ENCODE peak calls at places on chromosome 9, in five cellular contexts. P is astrocyte, D is neural progenitor cell, B is GM23338, R is IMR-90. E is an unnamed sample.

GRCh38 chr9:91361294-91362201 is at the start of gene AUH:
- DNase-seq in P (peak), D (peak), B (peak), R (peak), E (peak)

GRCh38 chr9:35335164-35335563 is 154.7 kb upstream of the RUSC2 start:
- DNase-seq in P (peak), D (no peak), B (no peak), R (peak), E (no peak)

GRCh38 chr9:17580119-17580518 is 1.3 kb downstream of the SH3GL2 start:
- DNase-seq in P (no peak), D (no peak), B (no peak), R (no peak), E (no peak)

GRCh38 chr9:109557481-109557880 is 59.4 kb upstream of the PTPN3 start:
- DNase-seq in P (no peak), D (peak), B (no peak), R (no peak), E (no peak)

GRCh38 chr9:83622433-83622813 is 520 bp upstream of the IDNK start:
- DNase-seq in P (no peak), D (no peak), B (peak), R (no peak), E (no peak)

GRCh38 chr9:123426406-123426805 is 70.4 kb downstream of the CRB2 start:
- DNase-seq in P (no peak), D (no peak), B (no peak), R (no peak), E (no peak)

GRCh38 chr9:91211414-91211813 is 150.3 kb downstream of the AUH start:
- DNase-seq in P (no peak), D (no peak), B (no peak), R (no peak), E (no peak)

GRCh38 chr9:90100014-90100413 is 495.2 kb downstream of the GADD45G start:
- DNase-seq in P (peak), D (no peak), B (no peak), R (no peak), E (no peak)

GRCh38 chr9:133098104-133098754 is 22.8 kb downstream of the RALGDS start:
- DNase-seq in P (no peak), D (no peak), B (no peak), R (no peak), E (no peak)

GRCh38 chr9:117094493-117094892 is 320.4 kb downstream of the ASTN2 start:
- DNase-seq in P (peak), D (no peak), B (no peak), R (peak), E (no peak)

GRCh38 chr9:101311759-101312420 is 72.9 kb downstream of the BAAT start:
- DNase-seq in P (peak), D (peak), B (peak), R (peak), E (no peak)

GRCh38 chr9:32705059-32705458 is 69.6 kb upstream of the TAF1L start:
- DNase-seq in P (peak), D (no peak), B (no peak), R (peak), E (no peak)

GRCh38 chr9:89919171-89919681 is 314.4 kb downstream of the GADD45G start:
- DNase-seq in P (no peak), D (peak), B (peak), R (no peak), E (no peak)

GRCh38 chr9:70073756-70074155 is 30.1 kb downstream of the MAMDC2 start:
- DNase-seq in P (no peak), D (no peak), B (no peak), R (no peak), E (no peak)

GRCh38 chr9:88995627-88996026 is 4.4 kb downstream of the S1PR3 start:
- DNase-seq in P (no peak), D (no peak), B (no peak), R (no peak), E (no peak)

GRCh38 chr9:268616-269015 is 54.0 kb downstream of the DOCK8 start:
- DNase-seq in P (no peak), D (no peak), B (no peak), R (no peak), E (no peak)

GRCh38 chr9:119500072-119500771 is 131.0 kb upstream of the BRINP1 start:
- DNase-seq in P (no peak), D (no peak), B (no peak), R (no peak), E (no peak)

GRCh38 chr9:88044200-88044599 is 69.9 kb upstream of the CDK20 start:
- DNase-seq in P (no peak), D (peak), B (peak), R (no peak), E (no peak)

GRCh38 chr9:131709741-131710499 is 30.0 kb downstream of the RAPGEF1 start:
- DNase-seq in P (peak), D (peak), B (peak), R (peak), E (no peak)

GRCh38 chr9:38713426-38713825 is 6.5 kb downstream of the FAM240B start:
- DNase-seq in P (peak), D (no peak), B (no peak), R (peak), E (no peak)

GRCh38 chr9:124371183-124371582 is 44.1 kb downstream of the PSMB7 start:
- DNase-seq in P (peak), D (no peak), B (no peak), R (peak), E (no peak)

GRCh38 chr9:134585746-134586706 is 55.6 kb upstream of the COL5A1 start:
- DNase-seq in P (peak), D (no peak), B (no peak), R (peak), E (no peak)

GRCh38 chr9:83636813-83637212 is 13.9 kb downstream of the IDNK start:
- DNase-seq in P (no peak), D (no peak), B (no peak), R (no peak), E (no peak)

GRCh38 chr9:69542942-69543704 is 129.0 kb downstream of the APBA1 start:
- DNase-seq in P (no peak), D (peak), B (peak), R (no peak), E (no peak)

GRCh38 chr9:133162802-133163558 is 734 bp downstream of the GBGT1 start:
- DNase-seq in P (no peak), D (peak), B (no peak), R (no peak), E (no peak)

GRCh38 chr9:75545292-75545691 is 345.2 kb upstream of the PCSK5 start:
- DNase-seq in P (no peak), D (no peak), B (no peak), R (no peak), E (no peak)

GRCh38 chr9:34254966-34255825 is 73.9 kb downstream of the KIF24 start:
- DNase-seq in P (no peak), D (no peak), B (no peak), R (peak), E (no peak)

GRCh38 chr9:86175743-86176456 is 76.5 kb upstream of the GOLM1 start:
- DNase-seq in P (no peak), D (no peak), B (no peak), R (no peak), E (no peak)

GRCh38 chr9:137813651-137814415 is 63.7 kb upstream of the CACNA1B start:
- DNase-seq in P (no peak), D (no peak), B (no peak), R (no peak), E (no peak)

GRCh38 chr9:82570226-82570625 is 492.7 kb downstream of the RASEF start:
- DNase-seq in P (no peak), D (no peak), B (no peak), R (peak), E (no peak)

GRCh38 chr9:82939451-82939850 is 123.5 kb downstream of the RASEF start:
- DNase-seq in P (no peak), D (no peak), B (no peak), R (no peak), E (no peak)

GRCh38 chr9:88390371-88390990 is 2.2 kb downstream of the SPIN1 start:
- DNase-seq in P (peak), D (no peak), B (no peak), R (peak), E (no peak)

GRCh38 chr9:19174127-19174921 is 47.0 kb upstream of the PLIN2 start:
- DNase-seq in P (peak), D (peak), B (peak), R (peak), E (peak)

GRCh38 chr9:91992636-91993035 is 42.6 kb upstream of the ROR2 start:
- DNase-seq in P (no peak), D (no peak), B (no peak), R (peak), E (no peak)

GRCh38 chr9:124179196-124180071 is 78.3 kb upstream of the NEK6 start:
- DNase-seq in P (no peak), D (no peak), B (peak), R (no peak), E (no peak)

GRCh38 chr9:5389109-5389732 is 48.5 kb downstream of the PLGRKT start:
- DNase-seq in P (peak), D (no peak), B (no peak), R (peak), E (no peak)

GRCh38 chr9:28820741-28821140 is 1247.5 kb upstream of the C9orf72 start:
- DNase-seq in P (no peak), D (no peak), B (peak), R (no peak), E (no peak)

DNA sequence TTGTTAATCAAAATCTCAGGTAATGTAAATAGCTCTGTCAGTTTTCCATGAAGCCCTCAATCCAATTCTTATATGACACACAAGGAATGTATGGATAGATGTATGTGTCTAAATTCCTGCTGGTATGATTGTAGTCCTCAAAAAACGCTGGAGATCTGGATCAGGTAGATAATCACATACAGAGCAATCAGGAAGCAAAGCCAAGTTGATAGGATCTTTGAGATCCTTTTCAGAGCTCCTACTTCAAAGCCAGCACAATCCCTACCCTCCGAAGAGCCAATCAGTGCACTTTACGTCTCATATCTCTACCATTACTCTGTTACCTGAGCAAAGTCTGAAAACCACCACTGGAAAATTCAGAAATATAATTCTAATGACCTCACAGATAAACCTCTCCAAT is 27.4 kb downstream of the TYRP1 start:
- DNase-seq in P (no peak), D (no peak), B (no peak), R (no peak), E (no peak)
- H2AFZ ChIP-seq in P (no peak), D (no peak), B (no peak), R (no peak), E (no peak)

GRCh38 chr9:121194730-121195129 is 6.9 kb downstream of the RAB14 start:
- DNase-seq in P (no peak), D (no peak), B (no peak), R (no peak), E (no peak)

GRCh38 chr9:121199921-121200320 is 1.7 kb downstream of the RAB14 start:
- DNase-seq in P (no peak), D (no peak), B (no peak), R (peak), E (no peak)

GRCh38 chr9:121198512-121199042 is 3.1 kb downstream of the RAB14 start:
- DNase-seq in P (no peak), D (no peak), B (no peak), R (no peak), E (no peak)

GRCh38 chr9:121196389-121196788 is 5.3 kb downstream of the RAB14 start:
- DNase-seq in P (no peak), D (no peak), B (no peak), R (no peak), E (no peak)

DNA sequence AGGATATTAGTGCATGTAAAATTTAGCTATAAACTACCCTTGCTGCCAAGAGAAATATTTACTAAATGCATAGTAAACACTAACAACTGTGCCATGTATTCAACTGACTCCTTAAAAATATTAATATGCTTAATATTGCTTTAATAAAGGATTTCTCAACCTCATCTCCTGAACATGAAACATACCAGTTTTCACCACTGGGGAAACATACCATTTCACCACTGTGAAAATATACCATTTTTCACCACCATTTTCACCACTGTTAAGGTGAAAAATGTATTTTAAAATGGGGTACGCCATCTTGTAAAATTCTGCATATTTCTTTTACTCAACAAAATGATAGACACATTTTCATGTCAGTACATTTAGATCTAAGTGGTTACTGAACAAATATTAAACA is 4.5 kb downstream of the RAB14 start:
- DNase-seq in P (no peak), D (no peak), B (no peak), R (no peak), E (no peak)
- H3K4me3 ChIP-seq in P (no peak), D (no peak), B (no peak), R (no peak), E (no peak)

DNA sequence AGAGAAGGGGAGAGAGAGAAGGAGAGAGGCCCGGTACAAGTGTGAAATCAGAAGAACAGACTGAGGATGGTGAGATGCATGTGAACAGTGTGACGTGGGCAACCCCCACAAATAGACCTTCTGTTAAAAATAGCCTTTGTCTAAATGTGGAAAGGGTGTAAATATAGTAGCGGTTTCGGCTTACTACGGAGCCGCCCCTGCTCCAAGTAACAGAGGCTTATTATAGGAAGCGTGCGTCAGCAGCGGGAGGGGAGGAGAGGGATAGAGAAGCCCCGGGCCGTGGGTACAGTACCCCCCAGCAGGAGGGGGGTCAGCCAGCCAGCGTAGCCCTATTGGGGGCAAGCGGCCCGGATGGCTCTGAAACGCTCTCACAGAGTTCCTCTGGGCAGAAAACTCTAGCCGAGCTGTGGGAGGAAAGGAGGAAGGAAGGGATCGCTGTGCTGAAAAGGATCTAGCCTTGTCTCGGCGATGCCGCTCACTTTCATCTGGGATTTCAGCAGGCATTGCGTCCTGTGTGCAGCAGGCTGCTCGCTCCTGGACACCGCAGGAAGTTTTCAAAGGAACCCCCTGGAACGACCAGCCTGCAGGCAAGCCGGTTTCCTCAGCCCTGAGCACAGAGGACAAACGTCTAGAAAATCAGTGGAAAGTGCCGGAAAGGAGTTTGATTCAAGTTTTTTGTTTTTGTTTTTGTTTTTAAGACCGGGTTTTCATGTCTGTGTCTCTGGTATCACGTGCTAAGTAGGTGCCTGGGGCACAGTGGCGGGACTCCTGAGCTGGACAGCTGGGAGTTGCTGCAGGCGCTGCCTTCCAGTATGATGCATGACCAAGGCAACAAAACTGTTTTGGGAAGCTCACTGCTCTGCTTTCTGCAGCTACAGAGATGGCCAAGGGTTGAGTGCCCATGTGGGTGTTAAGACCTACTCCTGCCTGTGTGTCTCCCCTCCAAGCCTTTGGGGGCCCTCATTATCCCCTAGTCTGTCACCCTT is 146.6 kb downstream of the SEC61B start:
- DNase-seq in P (peak), D (peak), B (peak), R (peak), E (no peak)
- H2AFZ ChIP-seq in P (peak), D (peak), B (peak), R (peak), E (no peak)

DNA sequence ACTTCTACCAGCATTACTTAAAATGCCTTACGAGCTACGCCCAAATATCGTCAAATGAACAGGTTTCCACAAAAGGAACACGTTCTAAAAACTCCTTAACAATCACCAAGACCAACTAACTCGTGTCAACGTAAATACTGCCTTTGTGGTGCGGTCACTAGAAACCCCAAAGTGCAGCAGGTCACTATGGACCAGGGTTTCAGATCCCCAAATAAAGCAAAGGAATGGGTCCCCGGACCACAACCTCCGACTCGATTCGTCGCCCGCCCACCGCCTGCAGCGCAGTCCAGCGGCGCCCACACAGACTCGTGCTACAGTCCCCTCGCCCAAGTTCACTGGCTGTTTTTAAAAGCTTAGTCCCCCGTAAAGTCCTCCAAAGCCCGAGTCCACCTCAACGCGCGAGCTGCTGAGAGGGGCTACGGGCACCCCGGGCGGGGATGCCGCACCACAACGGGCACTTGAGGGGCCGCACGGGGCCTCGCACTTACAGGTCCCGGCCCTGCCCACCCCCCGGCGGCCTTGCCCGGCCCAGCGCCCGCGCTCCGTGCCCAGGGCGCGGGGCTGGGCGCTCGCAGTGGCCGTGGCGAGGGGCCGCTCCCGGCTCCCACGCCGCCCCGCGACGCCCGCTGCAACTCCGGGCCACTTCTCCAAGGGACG is 1.1 kb downstream of the NFIB start:
- DNase-seq in P (no peak), D (peak), B (peak), R (no peak), E (no peak)
- H3K4me3 ChIP-seq in P (peak), D (peak), B (peak), R (peak), E (no peak)

GRCh38 chr9:113516840-113517577 is 53.5 kb downstream of the RGS3 start:
- DNase-seq in P (peak), D (peak), B (no peak), R (peak), E (peak)
- H2AFZ ChIP-seq in P (peak), D (no peak), B (no peak), R (peak), E (peak)

GRCh38 chr9:1354066-1354465 is 303.9 kb downstream of the DMRT2 start:
- DNase-seq in P (no peak), D (no peak), B (no peak), R (no peak), E (no peak)
- H3K4me3 ChIP-seq in P (no peak), D (no peak), B (no peak), R (no peak), E (no peak)

DNA sequence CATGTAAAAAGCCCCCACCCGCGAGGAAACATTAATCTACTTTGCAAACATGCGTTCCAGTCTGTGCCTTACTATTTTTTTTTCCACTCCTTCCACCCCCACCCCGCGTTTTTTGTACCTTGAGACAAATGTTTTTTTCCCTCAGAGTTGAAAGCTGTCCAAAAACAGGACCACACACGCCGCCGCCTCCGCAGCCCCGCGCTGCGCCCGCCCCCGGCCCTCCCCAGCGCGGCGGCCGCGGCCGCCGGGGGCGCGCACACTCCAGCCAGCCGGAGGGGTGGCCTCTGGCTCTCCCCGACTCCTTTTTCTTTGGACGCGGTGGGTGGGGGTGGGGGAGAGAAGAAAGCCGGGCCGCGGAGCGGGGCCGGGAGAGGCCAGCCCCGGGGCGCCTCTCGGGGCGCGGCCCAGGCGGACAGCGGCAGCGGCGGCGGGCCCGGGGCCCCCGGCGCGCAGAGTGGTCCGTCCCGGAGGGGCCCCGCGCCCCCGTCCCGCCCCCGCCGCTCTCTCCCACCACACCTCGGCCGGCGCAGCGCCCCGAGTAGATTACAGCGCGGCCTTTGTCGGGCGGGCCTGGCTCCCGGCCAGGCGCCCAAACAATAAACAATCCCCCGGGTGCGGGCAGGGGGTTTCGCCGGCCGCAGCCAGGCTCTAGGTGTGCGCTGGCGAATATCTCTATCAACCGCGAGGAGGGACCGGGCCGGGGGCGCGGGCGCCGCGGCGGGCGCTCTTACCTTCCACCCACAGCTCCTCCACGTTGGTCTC is 10.9 kb downstream of the PTCH1 start:
- DNase-seq in P (peak), D (peak), B (peak), R (peak), E (no peak)
- H2AFZ ChIP-seq in P (peak), D (no peak), B (no peak), R (peak), E (no peak)

GRCh38 chr9:114594136-114594535 is 6.6 kb downstream of the ATP6V1G1 start:
- DNase-seq in P (no peak), D (no peak), B (no peak), R (no peak), E (no peak)

GRCh38 chr9:114590328-114590727 is 2.8 kb downstream of the ATP6V1G1 start:
- DNase-seq in P (no peak), D (no peak), B (no peak), R (no peak), E (no peak)

GRCh38 chr9:114588671-114589526 is 1.3 kb downstream of the ATP6V1G1 start:
- DNase-seq in P (peak), D (peak), B (peak), R (peak), E (no peak)

GRCh38 chr9:114591206-114591853 is 3.8 kb downstream of the ATP6V1G1 start:
- DNase-seq in P (no peak), D (no peak), B (no peak), R (no peak), E (no peak)

GRCh38 chr9:114592356-114592755 is 4.8 kb downstream of the ATP6V1G1 start:
- DNase-seq in P (no peak), D (no peak), B (peak), R (peak), E (peak)
- H3K4me3 ChIP-seq in P (no peak), D (no peak), B (no peak), R (no peak), E (no peak)

E was measured in DND-41.